ENCODE peak calls at places on chromosome 1, in nine cellular contexts. One of them, this sample, is unnamed.

GRCh38 chr1:239185245-239185619 is 201.1 kb upstream of the CHRM3 start:
- DNase-seq in spleen: no peak
- DNase-seq in suprapubic skin: no peak
- DNase-seq in K562: no peak
- DNase-seq in SK-N-SH: no peak
- DNase-seq in Panc1: no peak
- DNase-seq in stomach: no peak
- DNase-seq in breast epithelium: no peak
- DNase-seq in HL-60: no peak
- DNase-seq in this sample: no peak

GRCh38 chr1:50080904-50081586 is 27.7 kb upstream of the ELAVL4 start:
- DNase-seq in Panc1: no peak
- DNase-seq in K562: no peak
- DNase-seq in suprapubic skin: no peak
- DNase-seq in stomach: no peak
- DNase-seq in spleen: no peak
- DNase-seq in breast epithelium: no peak
- DNase-seq in SK-N-SH: peak
- DNase-seq in HL-60: no peak
- DNase-seq in this sample: peak

GRCh38 chr1:176693697-176694329 is 230.8 kb downstream of the PAPPA2 start:
- DNase-seq in HL-60: no peak
- DNase-seq in Panc1: no peak
- DNase-seq in breast epithelium: no peak
- DNase-seq in stomach: no peak
- DNase-seq in spleen: no peak
- DNase-seq in suprapubic skin: no peak
- DNase-seq in SK-N-SH: no peak
- DNase-seq in K562: no peak
- DNase-seq in this sample: no peak

GRCh38 chr1:156939786-156940334 is 19.4 kb downstream of the LRRC71 start:
- DNase-seq in breast epithelium: no peak
- DNase-seq in spleen: no peak
- DNase-seq in HL-60: no peak
- DNase-seq in SK-N-SH: no peak
- DNase-seq in K562: no peak
- DNase-seq in stomach: no peak
- DNase-seq in Panc1: no peak
- DNase-seq in suprapubic skin: no peak
- DNase-seq in this sample: no peak

GRCh38 chr1:205568135-205568468 is 63.6 kb downstream of the CDK18 start:
- DNase-seq in suprapubic skin: peak
- DNase-seq in Panc1: no peak
- DNase-seq in stomach: peak
- DNase-seq in SK-N-SH: no peak
- DNase-seq in K562: no peak
- DNase-seq in spleen: no peak
- DNase-seq in HL-60: no peak
- DNase-seq in breast epithelium: no peak
- DNase-seq in this sample: peak

GRCh38 chr1:77540501-77541161 is 141.8 kb downstream of the ZZZ3 start:
- DNase-seq in suprapubic skin: no peak
- DNase-seq in K562: no peak
- DNase-seq in Panc1: no peak
- DNase-seq in stomach: no peak
- DNase-seq in breast epithelium: no peak
- DNase-seq in SK-N-SH: no peak
- DNase-seq in spleen: no peak
- DNase-seq in HL-60: no peak
- DNase-seq in this sample: no peak

GRCh38 chr1:27934818-27935549 is at the start of gene SMPDL3B:
- DNase-seq in K562: peak
- DNase-seq in Panc1: no peak
- DNase-seq in SK-N-SH: peak
- DNase-seq in spleen: peak
- DNase-seq in HL-60: no peak
- DNase-seq in stomach: peak
- DNase-seq in suprapubic skin: no peak
- DNase-seq in breast epithelium: peak
- DNase-seq in this sample: peak

GRCh38 chr1:235327559-235328270 is at the start of gene ARID4B:
- DNase-seq in breast epithelium: no peak
- DNase-seq in HL-60: no peak
- DNase-seq in Panc1: no peak
- DNase-seq in spleen: peak
- DNase-seq in K562: peak
- DNase-seq in suprapubic skin: peak
- DNase-seq in stomach: peak
- DNase-seq in SK-N-SH: peak
- DNase-seq in this sample: no peak

GRCh38 chr1:53107570-53108322 is 34.7 kb downstream of the SLC1A7 start:
- DNase-seq in Panc1: peak
- DNase-seq in breast epithelium: peak
- DNase-seq in stomach: peak
- DNase-seq in HL-60: no peak
- DNase-seq in spleen: no peak
- DNase-seq in suprapubic skin: no peak
- DNase-seq in K562: no peak
- DNase-seq in SK-N-SH: no peak
- DNase-seq in this sample: no peak

GRCh38 chr1:1359316-1359667 is 937 bp upstream of the MXRA8 start:
- DNase-seq in stomach: no peak
- DNase-seq in breast epithelium: no peak
- DNase-seq in Panc1: no peak
- DNase-seq in K562: no peak
- DNase-seq in spleen: peak
- DNase-seq in HL-60: no peak
- DNase-seq in suprapubic skin: no peak
- DNase-seq in SK-N-SH: no peak
- DNase-seq in this sample: no peak

GRCh38 chr1:117618450-117619122 is 12.7 kb downstream of the TENT5C start:
- DNase-seq in K562: no peak
- DNase-seq in SK-N-SH: no peak
- DNase-seq in stomach: no peak
- DNase-seq in HL-60: no peak
- DNase-seq in Panc1: no peak
- DNase-seq in suprapubic skin: no peak
- DNase-seq in spleen: no peak
- DNase-seq in breast epithelium: no peak
- DNase-seq in this sample: no peak

GRCh38 chr1:14261395-14261794 is 337.1 kb upstream of the KAZN start:
- DNase-seq in SK-N-SH: no peak
- DNase-seq in K562: no peak
- DNase-seq in spleen: no peak
- DNase-seq in HL-60: no peak
- DNase-seq in Panc1: no peak
- DNase-seq in stomach: no peak
- DNase-seq in breast epithelium: no peak
- DNase-seq in suprapubic skin: no peak
- DNase-seq in this sample: no peak

GRCh38 chr1:162475539-162476185 is 22.0 kb upstream of the UHMK1 start:
- DNase-seq in K562: no peak
- DNase-seq in HL-60: no peak
- DNase-seq in Panc1: no peak
- DNase-seq in spleen: no peak
- DNase-seq in SK-N-SH: no peak
- DNase-seq in stomach: no peak
- DNase-seq in breast epithelium: no peak
- DNase-seq in suprapubic skin: no peak
- DNase-seq in this sample: peak
- TF ChIP-seq CTCF in K562: no peak
- TF ChIP-seq CTCF in HL-60: no peak
- TF ChIP-seq CTCF in Panc1: no peak
- TF ChIP-seq CTCF in spleen: no peak
- TF ChIP-seq CTCF in SK-N-SH: no peak
- TF ChIP-seq CTCF in stomach: no peak
- TF ChIP-seq CTCF in breast epithelium: no peak
- TF ChIP-seq CTCF in suprapubic skin: no peak
- TF ChIP-seq CTCF in this sample: peak

DNA sequence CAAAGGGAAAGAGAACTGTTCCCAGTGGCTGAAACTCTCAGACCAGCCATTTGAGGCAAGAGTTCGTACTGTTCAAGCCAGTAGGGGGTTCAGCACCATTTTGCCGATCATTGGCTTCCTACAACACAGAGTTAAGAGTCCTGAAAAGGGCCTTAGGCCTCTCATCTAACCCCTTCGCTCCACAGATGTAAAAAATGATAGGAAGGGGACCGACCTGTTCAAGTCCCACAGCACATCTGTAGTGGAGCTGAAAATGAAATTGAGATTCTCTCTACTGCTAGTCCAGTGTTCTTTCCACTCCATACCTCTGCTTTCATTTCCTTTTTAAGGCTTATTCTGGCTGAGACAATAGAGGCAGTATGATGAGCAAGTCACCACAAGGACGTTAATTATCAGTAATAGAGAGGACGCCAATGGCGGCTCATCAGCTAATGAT is 1.1 kb downstream of the DDR2 start:
- DNase-seq in stomach: no peak
- DNase-seq in suprapubic skin: no peak
- DNase-seq in HL-60: no peak
- DNase-seq in SK-N-SH: no peak
- DNase-seq in breast epithelium: no peak
- DNase-seq in Panc1: no peak
- DNase-seq in spleen: no peak
- DNase-seq in K562: no peak
- DNase-seq in this sample: peak
- TF ChIP-seq POLR2AphosphoS5 in stomach: no peak
- TF ChIP-seq POLR2AphosphoS5 in suprapubic skin: no peak
- TF ChIP-seq POLR2AphosphoS5 in HL-60: no peak
- TF ChIP-seq POLR2AphosphoS5 in SK-N-SH: no peak
- TF ChIP-seq POLR2AphosphoS5 in breast epithelium: peak
- TF ChIP-seq POLR2AphosphoS5 in Panc1: no peak
- TF ChIP-seq POLR2AphosphoS5 in spleen: no peak
- TF ChIP-seq POLR2AphosphoS5 in K562: no peak
- TF ChIP-seq POLR2AphosphoS5 in this sample: no peak

GRCh38 chr1:65209005-65209885 is 61.2 kb downstream of the AK4 start:
- DNase-seq in Panc1: peak
- DNase-seq in K562: peak
- DNase-seq in stomach: no peak
- DNase-seq in breast epithelium: no peak
- DNase-seq in suprapubic skin: no peak
- DNase-seq in HL-60: no peak
- DNase-seq in spleen: no peak
- DNase-seq in SK-N-SH: peak
- DNase-seq in this sample: peak
- TF ChIP-seq CTCF in Panc1: peak
- TF ChIP-seq CTCF in K562: peak
- TF ChIP-seq CTCF in stomach: peak
- TF ChIP-seq CTCF in breast epithelium: peak
- TF ChIP-seq CTCF in suprapubic skin: peak
- TF ChIP-seq CTCF in HL-60: peak
- TF ChIP-seq CTCF in spleen: no peak
- TF ChIP-seq CTCF in SK-N-SH: peak
- TF ChIP-seq CTCF in this sample: peak

GRCh38 chr1:10774615-10775310 is 21.7 kb downstream of the CASZ1 start:
- DNase-seq in HL-60: no peak
- DNase-seq in spleen: peak
- DNase-seq in K562: no peak
- DNase-seq in stomach: peak
- DNase-seq in suprapubic skin: no peak
- DNase-seq in Panc1: no peak
- DNase-seq in SK-N-SH: no peak
- DNase-seq in breast epithelium: no peak
- DNase-seq in this sample: no peak
- TF ChIP-seq POLR2AphosphoS5 in HL-60: no peak
- TF ChIP-seq POLR2AphosphoS5 in spleen: no peak
- TF ChIP-seq POLR2AphosphoS5 in K562: no peak
- TF ChIP-seq POLR2AphosphoS5 in stomach: no peak
- TF ChIP-seq POLR2AphosphoS5 in suprapubic skin: no peak
- TF ChIP-seq POLR2AphosphoS5 in Panc1: no peak
- TF ChIP-seq POLR2AphosphoS5 in SK-N-SH: no peak
- TF ChIP-seq POLR2AphosphoS5 in breast epithelium: no peak
- TF ChIP-seq POLR2AphosphoS5 in this sample: no peak

DNA sequence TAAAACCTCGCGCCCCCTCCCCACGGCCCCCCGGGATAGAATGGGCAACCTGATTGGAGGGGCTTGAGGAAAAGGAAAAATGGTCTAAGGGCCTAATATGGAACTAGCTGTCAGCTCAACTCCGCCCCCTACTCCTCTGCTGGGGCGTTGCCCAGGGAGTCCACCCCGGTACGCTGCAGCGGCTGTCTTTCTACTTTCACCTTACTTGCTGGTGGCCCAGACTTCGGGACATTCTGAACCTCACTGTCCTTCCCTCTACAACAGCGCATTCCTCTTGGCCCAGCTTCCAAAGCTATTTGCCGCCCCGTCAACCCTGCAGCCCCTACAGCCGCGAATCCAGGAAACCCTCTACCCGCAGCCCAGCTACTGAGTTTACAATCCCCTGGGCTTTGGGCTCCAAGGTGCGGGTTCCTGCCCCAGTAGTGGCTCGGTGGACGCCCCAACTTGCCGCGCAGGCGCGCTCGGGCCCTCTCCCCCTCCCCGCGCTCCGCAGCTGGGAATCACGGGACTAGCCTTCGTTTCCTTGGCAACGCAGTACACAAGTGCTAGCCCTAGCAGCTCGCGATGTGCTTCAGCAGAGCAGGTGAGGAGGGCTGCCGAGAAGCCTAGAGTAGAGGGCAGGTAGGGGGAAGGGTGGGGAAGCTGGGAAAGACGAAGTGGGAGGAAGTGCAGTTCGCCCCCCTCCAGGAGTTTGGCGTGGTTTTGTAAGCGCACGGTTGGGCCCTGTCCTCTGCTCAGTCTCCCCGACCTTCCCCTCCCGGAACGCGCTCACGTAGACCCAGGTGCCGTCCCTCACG is 55.6 kb downstream of the CHIA start:
- DNase-seq in HL-60: peak
- DNase-seq in Panc1: no peak
- DNase-seq in spleen: peak
- DNase-seq in SK-N-SH: peak
- DNase-seq in stomach: peak
- DNase-seq in breast epithelium: peak
- DNase-seq in suprapubic skin: peak
- DNase-seq in K562: peak
- DNase-seq in this sample: peak
- TF ChIP-seq CTCF in HL-60: no peak
- TF ChIP-seq CTCF in Panc1: peak
- TF ChIP-seq CTCF in spleen: no peak
- TF ChIP-seq CTCF in SK-N-SH: no peak
- TF ChIP-seq CTCF in stomach: no peak
- TF ChIP-seq CTCF in breast epithelium: no peak
- TF ChIP-seq CTCF in suprapubic skin: no peak
- TF ChIP-seq CTCF in K562: peak
- TF ChIP-seq CTCF in this sample: peak

This sample was measured in GM23338.